ENCODE peak calls at places on chromosome 21, in ten cellular contexts. Z is ELR; X is Right ventricle myocardium inferior; F is iPS-NIHi11; W is kidney glomerular epithelial cell; N is cardiac muscle cell; B is stimulated activated CD8-positive, alpha-beta memory T cell treated with anti-CD3 and anti-CD28 coated beads, Interleukin-7, amount 100 ng/mL, for 1 hour; C is SK-N-DZ; E is Caki2; S is tibial artery. A is an unnamed sample.

GRCh38 chr21:41000838-41001237 is 153.9 kb upstream of the DSCAM start:
- DNase-seq in S (no peak), F (no peak), E (no peak), W (no peak), B (no peak), Z (no peak), C (no peak), X (no peak), N (no peak), A (no peak)

GRCh38 chr21:37615962-37616361 is 249.4 kb downstream of the DYRK1A start:
- DNase-seq in X (no peak), W (no peak), S (no peak), Z (no peak), B (no peak), F (no peak), E (no peak), N (no peak), C (no peak), A (no peak)

GRCh38 chr21:45088729-45089128 is 14.3 kb downstream of the ADARB1 start:
- DNase-seq in N (no peak), E (no peak), X (no peak), W (no peak), Z (no peak), S (no peak), C (no peak), F (no peak), B (no peak), A (no peak)

GRCh38 chr21:33099131-33099530 is 29.2 kb downstream of the OLIG1 start:
- DNase-seq in B (no peak), X (no peak), Z (no peak), W (no peak), C (no peak), E (no peak), F (no peak), N (no peak), S (no peak), A (no peak)

GRCh38 chr21:32338209-32338921 is 39.7 kb downstream of the MRAP start:
- DNase-seq in W (no peak), F (no peak), S (no peak), C (no peak), B (no peak), N (no peak), Z (no peak), E (no peak), X (no peak), A (no peak)

GRCh38 chr21:29335720-29336119 is 37.0 kb downstream of the BACH1 start:
- DNase-seq in F (no peak), N (peak; percentile 38), W (no peak), S (no peak), X (no peak), E (no peak), B (no peak), C (no peak), Z (peak; percentile 73), A (peak; percentile 45)

GRCh38 chr21:42991992-42992740 is 17.8 kb downstream of the PKNOX1 start:
- DNase-seq in E (peak; percentile 80), N (peak; percentile 95), Z (peak; percentile 95), F (peak; percentile 41), C (peak; percentile 27), B (no peak), W (peak; percentile 83), S (peak; percentile 41), X (peak; percentile 80), A (peak; percentile 90)

GRCh38 chr21:44431300-44431699 is 24.0 kb upstream of the LRRC3 start:
- DNase-seq in B (no peak), E (no peak), S (no peak), N (no peak), C (no peak), F (no peak), Z (no peak), X (no peak), W (no peak), A (no peak)

GRCh38 chr21:33940846-33941245 is 25.2 kb upstream of the ATP5PO start:
- DNase-seq in E (no peak), S (no peak), W (peak; percentile 70), C (no peak), X (no peak), N (peak; percentile 43), Z (no peak), F (no peak), B (no peak), A (no peak)

GRCh38 chr21:29849735-29850176 is 90.0 kb downstream of the GRIK1 start:
- DNase-seq in N (peak; percentile 73), S (peak; percentile 30), B (peak; percentile 1), Z (peak; percentile 54), W (peak; percentile 67), X (no peak), C (peak; percentile 62), F (peak; percentile 54), E (peak; percentile 59), A (peak; percentile 72)

GRCh38 chr21:37710555-37711293 is 205.5 kb downstream of the KCNJ6 start:
- DNase-seq in X (peak; percentile 64), F (no peak), E (no peak), W (no peak), S (no peak), N (peak; percentile 7), C (no peak), Z (peak; percentile 45), B (no peak), A (no peak)

GRCh38 chr21:35063428-35064172 is 14.5 kb upstream of the RUNX1 start:
- DNase-seq in E (peak; percentile 73), Z (no peak), F (no peak), C (no peak), S (no peak), B (no peak), N (no peak), X (no peak), W (no peak), A (no peak)

GRCh38 chr21:44684483-44684882 is 2.5 kb upstream of the KRTAP12-1 start:
- DNase-seq in Z (no peak), F (no peak), N (no peak), S (no peak), W (no peak), C (no peak), E (no peak), X (no peak), B (no peak), A (no peak)

GRCh38 chr21:29238967-29239289 is 59.8 kb upstream of the BACH1 start:
- DNase-seq in S (no peak), C (no peak), B (no peak), N (peak; percentile 82), F (no peak), E (no peak), W (no peak), X (no peak), Z (no peak), A (no peak)

GRCh38 chr21:15221799-15222386 is 157.1 kb upstream of the NRIP1 start:
- DNase-seq in B (no peak), F (peak; percentile 73), W (peak; percentile 56), C (peak; percentile 81), Z (peak; percentile 91), N (peak; percentile 84), X (no peak), S (no peak), E (peak; percentile 83), A (peak; percentile 84)

GRCh38 chr21:44930543-44930981 is 9.3 kb upstream of the SLX9 start:
- DNase-seq in N (peak; percentile 23), E (no peak), S (no peak), Z (no peak), X (peak; percentile 73), F (no peak), W (no peak), B (peak; percentile 44), C (no peak), A (no peak)

GRCh38 chr21:33069994-33070811 is at the start of gene OLIG1:
- DNase-seq in X (peak; percentile 87), B (no peak), C (no peak), Z (peak; percentile 12), S (no peak), W (no peak), F (peak; percentile 96), E (peak; percentile 80), N (peak; percentile 34), A (no peak)

GRCh38 chr21:41630249-41630648 is 122.3 kb upstream of the TMPRSS2 start:
- DNase-seq in C (no peak), F (no peak), X (no peak), N (peak; percentile 99), B (no peak), Z (peak; percentile 100), E (peak; percentile 94), W (peak; percentile 85), S (no peak), A (peak; percentile 100)

GRCh38 chr21:42061195-42061865 is 9.8 kb upstream of the UMODL1 start:
- DNase-seq in S (peak; percentile 41), C (no peak), Z (no peak), X (peak; percentile 71), W (no peak), E (no peak), B (no peak), F (no peak), N (no peak), A (no peak)

GRCh38 chr21:27759091-27759659 is 792.3 kb upstream of the ADAMTS5 start:
- DNase-seq in N (no peak), C (no peak), B (no peak), F (peak; percentile 21), X (no peak), E (no peak), W (no peak), S (no peak), Z (peak; percentile 14), A (no peak)

GRCh38 chr21:44857127-44857892 is 16.2 kb downstream of the PTTG1IP start:
- DNase-seq in F (no peak), X (no peak), B (no peak), Z (no peak), W (no peak), N (no peak), E (no peak), S (no peak), C (no peak), A (no peak)

GRCh38 chr21:31873275-31873695 is 465 bp downstream of the HUNK start:
- DNase-seq in X (no peak), S (no peak), C (peak; percentile 37), W (no peak), N (no peak), F (peak; percentile 58), Z (no peak), B (no peak), E (no peak), A (no peak)